ENCODE peak calls at places on chromosomes 3 and 15, in four cellular contexts. One of them, this sample, is unnamed.
A peak's percentile ranks its signal among the peaks of the same experiment; 100 is the strongest.

GRCh38 chr15:71107501-71107815 is 7.8 kb upstream of the THSD4 start:
- DNase-seq in lung: no peak
- DNase-seq in cardiac fibroblast: peak; percentile 23
- DNase-seq in A549: no peak
- DNase-seq in this sample: no peak

GRCh38 chr15:89810837-89811236 is 3.8 kb downstream of the ANPEP start:
- DNase-seq in A549: no peak
- DNase-seq in lung: no peak
- DNase-seq in cardiac fibroblast: no peak
- DNase-seq in this sample: no peak

GRCh38 chr15:56243117-56243773 is 434 bp downstream of the RFX7 start:
- DNase-seq in cardiac fibroblast: peak; percentile 51
- DNase-seq in A549: peak; percentile 30
- DNase-seq in lung: peak; percentile 35
- DNase-seq in this sample: no peak

GRCh38 chr3:46496745-46497555 is 826 bp upstream of the RTP3 start:
- DNase-seq in A549: peak; percentile 6
- DNase-seq in cardiac fibroblast: no peak
- DNase-seq in lung: no peak
- DNase-seq in this sample: no peak

GRCh38 chr3:149507491-149508324 is 33.2 kb downstream of the TM4SF4 start:
- DNase-seq in lung: peak; percentile 50
- DNase-seq in cardiac fibroblast: peak; percentile 71
- DNase-seq in A549: no peak
- DNase-seq in this sample: peak; percentile 51

GRCh38 chr3:38634133-38634532 is 15.4 kb downstream of the SCN5A start:
- DNase-seq in cardiac fibroblast: peak; percentile 14
- DNase-seq in lung: no peak
- DNase-seq in A549: no peak
- DNase-seq in this sample: no peak

GRCh38 chr3:172203522-172204258 is 164.3 kb downstream of the FNDC3B start:
- DNase-seq in lung: no peak
- DNase-seq in A549: peak; percentile 36
- DNase-seq in cardiac fibroblast: peak; percentile 38
- DNase-seq in this sample: peak; percentile 54

GRCh38 chr3:58495101-58495500 is 3.2 kb downstream of the KCTD6 start:
- DNase-seq in lung: no peak
- DNase-seq in A549: no peak
- DNase-seq in cardiac fibroblast: no peak
- DNase-seq in this sample: no peak

GRCh38 chr3:23078735-23079134 is 124.4 kb upstream of the UBE2E2 start:
- DNase-seq in cardiac fibroblast: no peak
- DNase-seq in A549: no peak
- DNase-seq in lung: no peak
- DNase-seq in this sample: no peak

GRCh38 chr3:148162132-148162531 is 535.6 kb upstream of the AGTR1 start:
- DNase-seq in lung: no peak
- DNase-seq in A549: no peak
- DNase-seq in cardiac fibroblast: no peak
- DNase-seq in this sample: peak; percentile 11

GRCh38 chr3:115512565-115513410 is 110.5 kb upstream of the GAP43 start:
- DNase-seq in A549: peak; percentile 13
- DNase-seq in cardiac fibroblast: peak; percentile 55
- DNase-seq in lung: no peak
- DNase-seq in this sample: peak; percentile 56

GRCh38 chr3:33447958-33448357 is 7.8 kb upstream of the UBP1 start:
- DNase-seq in A549: no peak
- DNase-seq in lung: no peak
- DNase-seq in cardiac fibroblast: no peak
- DNase-seq in this sample: no peak

GRCh38 chr3:34856577-34856976 is 782.7 kb upstream of the ARPP21 start:
- DNase-seq in lung: no peak
- DNase-seq in A549: no peak
- DNase-seq in cardiac fibroblast: no peak
- DNase-seq in this sample: no peak

GRCh38 chr15:63238181-63238580 is 39.2 kb upstream of the APH1B start:
- DNase-seq in lung: no peak
- DNase-seq in A549: no peak
- DNase-seq in cardiac fibroblast: no peak
- DNase-seq in this sample: no peak

GRCh38 chr3:143586565-143586964 is 261.7 kb downstream of the SLC9A9 start:
- DNase-seq in cardiac fibroblast: peak; percentile 61
- DNase-seq in A549: no peak
- DNase-seq in lung: no peak
- DNase-seq in this sample: peak; percentile 77

GRCh38 chr3:11711826-11712225 is 68.1 kb upstream of the VGLL4 start:
- DNase-seq in A549: no peak
- DNase-seq in cardiac fibroblast: no peak
- DNase-seq in lung: no peak
- DNase-seq in this sample: no peak

GRCh38 chr15:100216177-100216576 is 125.6 kb downstream of the ADAMTS17 start:
- DNase-seq in lung: no peak
- DNase-seq in A549: no peak
- DNase-seq in cardiac fibroblast: peak; percentile 59
- DNase-seq in this sample: no peak

GRCh38 chr3:142106536-142106935 is 42.8 kb downstream of the TFDP2 start:
- DNase-seq in lung: no peak
- DNase-seq in cardiac fibroblast: no peak
- DNase-seq in A549: no peak
- DNase-seq in this sample: no peak

GRCh38 chr3:47288966-47289910 is 6.5 kb downstream of the KLHL18 start:
- DNase-seq in lung: no peak
- DNase-seq in A549: no peak
- DNase-seq in cardiac fibroblast: peak; percentile 18
- DNase-seq in this sample: peak; percentile 32

GRCh38 chr15:99059010-99059981 is 45.6 kb upstream of the SYNM start:
- DNase-seq in lung: peak; percentile 63
- DNase-seq in cardiac fibroblast: peak; percentile 89
- DNase-seq in A549: peak; percentile 84
- DNase-seq in this sample: peak; percentile 86

DNA sequence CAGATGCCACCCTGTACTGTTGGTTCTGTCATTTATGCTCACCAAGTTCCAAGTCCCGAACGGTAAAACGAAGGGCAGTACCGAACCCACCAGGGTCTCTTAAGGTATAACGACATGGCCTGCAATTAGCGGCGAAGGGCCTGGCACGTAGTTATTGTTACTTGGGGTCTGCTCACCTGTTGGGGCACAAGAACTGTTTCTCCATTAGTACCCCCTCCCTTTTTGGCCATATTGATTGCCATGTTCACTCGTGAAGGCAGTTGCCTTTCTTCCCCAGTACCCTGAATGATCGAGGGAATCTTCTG is 435 bp downstream of the IL17RB start:
- DNase-seq in A549: no peak
- DNase-seq in cardiac fibroblast: no peak
- DNase-seq in lung: no peak
- DNase-seq in this sample: no peak
- H3K4me3 ChIP-seq in A549: peak overlapping the region; percentile 67
- H3K4me3 ChIP-seq in cardiac fibroblast: no peak overlapping the region
- H3K4me3 ChIP-seq in lung: peak overlapping the region; percentile 58
- H3K4me3 ChIP-seq in this sample: no peak overlapping the region

DNA sequence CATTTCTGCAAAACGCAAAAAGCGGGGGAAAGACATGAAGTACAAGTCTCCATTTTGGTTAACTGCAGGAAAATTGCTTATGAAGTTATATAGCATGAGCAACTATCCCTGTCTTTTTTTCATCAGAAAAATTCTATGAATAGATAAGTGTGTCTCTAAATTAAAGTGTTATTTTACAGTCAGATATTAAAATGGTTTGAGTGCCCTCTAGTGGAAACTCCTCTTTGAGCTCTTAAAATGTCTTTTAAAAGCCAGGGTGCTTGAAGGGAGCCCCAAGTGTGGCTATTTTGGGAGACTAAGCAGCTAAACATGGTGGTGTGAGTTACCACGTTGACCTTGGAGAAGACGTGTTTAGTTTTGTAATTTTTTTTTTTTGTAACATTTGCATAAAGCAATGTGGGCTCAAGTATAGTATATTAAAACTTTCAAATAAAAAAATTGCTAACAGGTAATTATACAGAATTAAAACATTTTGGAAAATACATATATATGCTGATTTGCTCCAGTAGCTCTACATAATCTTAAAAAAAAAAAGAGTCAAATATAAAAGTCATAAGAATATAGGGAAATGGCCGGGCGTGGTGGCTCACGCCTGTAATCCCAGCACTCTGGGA is 77.2 kb downstream of the PPP2R3A start:
- DNase-seq in lung: no peak
- DNase-seq in A549: peak; percentile 19
- DNase-seq in cardiac fibroblast: peak; percentile 74
- DNase-seq in this sample: peak; percentile 84
- TF ChIP-seq CTCF in lung: no peak
- TF ChIP-seq CTCF in A549: peak; percentile 66
- TF ChIP-seq CTCF in cardiac fibroblast: peak; percentile 50
- TF ChIP-seq CTCF in this sample: peak; percentile 58

DNA sequence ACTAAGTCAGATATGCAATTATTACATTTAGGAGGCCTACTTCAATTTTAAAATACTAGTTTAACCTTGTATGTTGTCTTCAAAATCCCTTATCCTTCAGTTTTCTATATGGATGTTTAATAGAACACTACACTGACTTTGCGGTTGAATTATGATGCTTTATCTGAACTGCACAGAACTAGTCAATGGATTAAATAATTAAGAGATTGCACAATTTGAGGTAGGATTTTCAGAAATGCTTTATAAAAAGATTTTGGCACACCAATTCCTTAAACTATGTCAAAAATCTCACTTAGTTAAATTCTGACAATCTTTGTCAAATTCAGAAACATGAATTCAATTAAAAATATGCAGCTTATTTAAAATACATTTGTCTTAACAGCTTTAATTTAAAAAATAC is 28.1 kb downstream of the ATOSA start:
- DNase-seq in lung: no peak
- DNase-seq in cardiac fibroblast: no peak
- DNase-seq in A549: no peak
- DNase-seq in this sample: no peak
- H3K4me3 ChIP-seq in lung: no peak overlapping the region
- H3K4me3 ChIP-seq in cardiac fibroblast: peak overlapping the region; percentile 49
- H3K4me3 ChIP-seq in A549: peak overlapping the region; percentile 40
- H3K4me3 ChIP-seq in this sample: no peak overlapping the region

GRCh38 chr3:114454592-114455251 is 160.9 kb downstream of the TIGIT start:
- DNase-seq in lung: no peak
- DNase-seq in cardiac fibroblast: peak; percentile 28
- DNase-seq in A549: no peak
- DNase-seq in this sample: peak; percentile 56
- TF ChIP-seq CTCF in lung: peak; percentile 22
- TF ChIP-seq CTCF in cardiac fibroblast: no peak
- TF ChIP-seq CTCF in A549: no peak
- TF ChIP-seq CTCF in this sample: no peak

GRCh38 chr3:5186854-5187151 is 704 bp upstream of the EDEM1 start:
- DNase-seq in cardiac fibroblast: peak; percentile 57
- DNase-seq in lung: no peak
- DNase-seq in A549: no peak
- DNase-seq in this sample: peak; percentile 58

GRCh38 chr3:5187920-5188418 is 462 bp downstream of the EDEM1 start:
- DNase-seq in A549: peak; percentile 33
- DNase-seq in cardiac fibroblast: peak; percentile 41
- DNase-seq in lung: no peak
- DNase-seq in this sample: no peak

GRCh38 chr3:5185093-5185673 is 2.3 kb upstream of the EDEM1 start:
- DNase-seq in cardiac fibroblast: no peak
- DNase-seq in A549: no peak
- DNase-seq in lung: no peak
- DNase-seq in this sample: no peak

GRCh38 chr3:5187152-5187919 is at the start of gene EDEM1:
- DNase-seq in lung: peak; percentile 96
- DNase-seq in cardiac fibroblast: peak; percentile 98
- DNase-seq in A549: peak; percentile 96
- DNase-seq in this sample: peak; percentile 92

GRCh38 chr3:5186089-5186853 is 1.2 kb upstream of the EDEM1 start:
- DNase-seq in A549: no peak
- DNase-seq in lung: no peak
- DNase-seq in cardiac fibroblast: no peak
- DNase-seq in this sample: no peak
- H3K4me3 ChIP-seq in A549: peak overlapping the region; percentile 49
- H3K4me3 ChIP-seq in lung: no peak overlapping the region
- H3K4me3 ChIP-seq in cardiac fibroblast: peak overlapping the region; percentile 57
- H3K4me3 ChIP-seq in this sample: peak overlapping the region; percentile 65

GRCh38 chr3:193773266-193774183 is 180.5 kb downstream of the OPA1 start:
- DNase-seq in lung: no peak
- DNase-seq in cardiac fibroblast: no peak
- DNase-seq in A549: no peak
- DNase-seq in this sample: peak; percentile 53

GRCh38 chr3:193774272-193774915 is 181.4 kb downstream of the OPA1 start:
- DNase-seq in cardiac fibroblast: no peak
- DNase-seq in lung: no peak
- DNase-seq in A549: no peak
- DNase-seq in this sample: peak; percentile 60

GRCh38 chr3:193771736-193772135 is 178.7 kb downstream of the OPA1 start:
- DNase-seq in cardiac fibroblast: no peak
- DNase-seq in lung: no peak
- DNase-seq in A549: no peak
- DNase-seq in this sample: no peak

GRCh38 chr3:193771011-193771697 is 178.1 kb downstream of the OPA1 start:
- DNase-seq in A549: no peak
- DNase-seq in cardiac fibroblast: no peak
- DNase-seq in lung: no peak
- DNase-seq in this sample: no peak

GRCh38 chr3:193772389-193772788 is 179.4 kb downstream of the OPA1 start:
- DNase-seq in lung: no peak
- DNase-seq in A549: no peak
- DNase-seq in cardiac fibroblast: no peak
- DNase-seq in this sample: no peak
- TF ChIP-seq CTCF in lung: no peak
- TF ChIP-seq CTCF in A549: no peak
- TF ChIP-seq CTCF in cardiac fibroblast: no peak
- TF ChIP-seq CTCF in this sample: no peak

GRCh38 chr3:125051715-125052581 is 3.8 kb downstream of the HEG1 start:
- DNase-seq in A549: no peak
- DNase-seq in lung: no peak
- DNase-seq in cardiac fibroblast: peak; percentile 82
- DNase-seq in this sample: peak; percentile 93

GRCh38 chr3:125054436-125055164 is 1.2 kb downstream of the HEG1 start:
- DNase-seq in A549: peak; percentile 49
- DNase-seq in lung: no peak
- DNase-seq in cardiac fibroblast: peak; percentile 67
- DNase-seq in this sample: peak; percentile 72

GRCh38 chr3:125055165-125055912 is 458 bp downstream of the HEG1 start:
- DNase-seq in A549: no peak
- DNase-seq in lung: no peak
- DNase-seq in cardiac fibroblast: peak; percentile 22
- DNase-seq in this sample: peak; percentile 37

GRCh38 chr3:125052671-125053303 is 3.0 kb downstream of the HEG1 start:
- DNase-seq in lung: no peak
- DNase-seq in A549: no peak
- DNase-seq in cardiac fibroblast: peak; percentile 79
- DNase-seq in this sample: peak; percentile 90

GRCh38 chr3:125053304-125053699 is 2.5 kb downstream of the HEG1 start:
- DNase-seq in lung: no peak
- DNase-seq in A549: no peak
- DNase-seq in cardiac fibroblast: no peak
- DNase-seq in this sample: no peak
- H3K4me3 ChIP-seq in lung: no peak overlapping the region
- H3K4me3 ChIP-seq in A549: no peak overlapping the region
- H3K4me3 ChIP-seq in cardiac fibroblast: peak overlapping the region; percentile 61
- H3K4me3 ChIP-seq in this sample: peak overlapping the region; percentile 96